ENCODE peak calls at places on chromosomes 16 and 17, in six cellular contexts. One of them, this sample, is unnamed.
A peak's percentile ranks its signal among the peaks of the same experiment; 100 is the strongest.

GRCh38 chr16:58264961-58265479 is 29.8 kb downstream of the PRSS54 start:
- DNase-seq in GM23338: no peak
- DNase-seq in pancreas: no peak
- DNase-seq in colonic mucosa: peak; percentile 59
- DNase-seq in spleen: no peak
- DNase-seq in CD8-positive, alpha-beta T cell: no peak
- DNase-seq in this sample: no peak

GRCh38 chr17:47812146-47812920 is 9.3 kb downstream of the OSBPL7 start:
- DNase-seq in CD8-positive, alpha-beta T cell: no peak
- DNase-seq in spleen: no peak
- DNase-seq in pancreas: peak; percentile 43
- DNase-seq in colonic mucosa: peak; percentile 17
- DNase-seq in GM23338: no peak
- DNase-seq in this sample: peak; percentile 32

GRCh38 chr17:20206591-20206990 is 197.4 kb downstream of the SPECC1 start:
- DNase-seq in GM23338: no peak
- DNase-seq in CD8-positive, alpha-beta T cell: no peak
- DNase-seq in spleen: no peak
- DNase-seq in colonic mucosa: no peak
- DNase-seq in pancreas: no peak
- DNase-seq in this sample: no peak

GRCh38 chr16:21159281-21159951 is 942 bp downstream of the LDAF1 start:
- DNase-seq in pancreas: peak; percentile 50
- DNase-seq in spleen: peak; percentile 84
- DNase-seq in GM23338: peak; percentile 89
- DNase-seq in colonic mucosa: peak; percentile 79
- DNase-seq in CD8-positive, alpha-beta T cell: peak; percentile 24
- DNase-seq in this sample: no peak

GRCh38 chr16:46862555-46863447 is 21.4 kb upstream of the GPT2 start:
- DNase-seq in colonic mucosa: no peak
- DNase-seq in CD8-positive, alpha-beta T cell: no peak
- DNase-seq in pancreas: no peak
- DNase-seq in GM23338: no peak
- DNase-seq in spleen: peak; percentile 6
- DNase-seq in this sample: no peak

GRCh38 chr17:66578781-66579489 is 256.0 kb upstream of the CACNG5 start:
- DNase-seq in colonic mucosa: no peak
- DNase-seq in GM23338: no peak
- DNase-seq in CD8-positive, alpha-beta T cell: no peak
- DNase-seq in pancreas: no peak
- DNase-seq in spleen: no peak
- DNase-seq in this sample: no peak

GRCh38 chr17:77894126-77894956 is 64.2 kb upstream of the TNRC6C start:
- DNase-seq in CD8-positive, alpha-beta T cell: no peak
- DNase-seq in pancreas: no peak
- DNase-seq in colonic mucosa: no peak
- DNase-seq in spleen: peak; percentile 61
- DNase-seq in GM23338: no peak
- DNase-seq in this sample: peak; percentile 47

GRCh38 chr17:78173025-78173715 is 4.8 kb downstream of the SYNGR2 start:
- DNase-seq in colonic mucosa: peak; percentile 45
- DNase-seq in GM23338: no peak
- DNase-seq in CD8-positive, alpha-beta T cell: no peak
- DNase-seq in pancreas: no peak
- DNase-seq in spleen: no peak
- DNase-seq in this sample: no peak

GRCh38 chr17:69154267-69154666 is 12.6 kb upstream of the ABCA6 start:
- DNase-seq in colonic mucosa: no peak
- DNase-seq in CD8-positive, alpha-beta T cell: no peak
- DNase-seq in spleen: no peak
- DNase-seq in pancreas: no peak
- DNase-seq in GM23338: no peak
- DNase-seq in this sample: no peak

GRCh38 chr16:73172621-73173312 is 124.8 kb upstream of the ZFHX3 start:
- DNase-seq in pancreas: peak; percentile 88
- DNase-seq in GM23338: peak; percentile 70
- DNase-seq in CD8-positive, alpha-beta T cell: no peak
- DNase-seq in spleen: no peak
- DNase-seq in colonic mucosa: peak; percentile 88
- DNase-seq in this sample: no peak

GRCh38 chr17:44610871-44611270 is 45.4 kb upstream of the MEIOC start:
- DNase-seq in GM23338: no peak
- DNase-seq in spleen: no peak
- DNase-seq in CD8-positive, alpha-beta T cell: no peak
- DNase-seq in colonic mucosa: no peak
- DNase-seq in pancreas: no peak
- DNase-seq in this sample: no peak

GRCh38 chr17:44972953-44973352 is 4.8 kb upstream of the C1QL1 start:
- DNase-seq in pancreas: no peak
- DNase-seq in CD8-positive, alpha-beta T cell: no peak
- DNase-seq in colonic mucosa: no peak
- DNase-seq in GM23338: no peak
- DNase-seq in spleen: no peak
- DNase-seq in this sample: no peak

GRCh38 chr16:2846511-2847310 is 11.3 kb downstream of the PRSS22 start:
- DNase-seq in colonic mucosa: no peak
- DNase-seq in pancreas: no peak
- DNase-seq in spleen: peak; percentile 36
- DNase-seq in CD8-positive, alpha-beta T cell: no peak
- DNase-seq in GM23338: no peak
- DNase-seq in this sample: no peak

GRCh38 chr16:19392352-19392751 is 25.3 kb upstream of the TMC5 start:
- DNase-seq in colonic mucosa: no peak
- DNase-seq in spleen: no peak
- DNase-seq in pancreas: no peak
- DNase-seq in GM23338: no peak
- DNase-seq in CD8-positive, alpha-beta T cell: no peak
- DNase-seq in this sample: no peak

GRCh38 chr16:19389246-19389645 is 28.4 kb upstream of the TMC5 start:
- DNase-seq in spleen: peak; percentile 80
- DNase-seq in colonic mucosa: peak; percentile 91
- DNase-seq in CD8-positive, alpha-beta T cell: no peak
- DNase-seq in pancreas: peak; percentile 58
- DNase-seq in GM23338: peak; percentile 89
- DNase-seq in this sample: peak; percentile 65

GRCh38 chr16:19396555-19397011 is 21.1 kb upstream of the TMC5 start:
- DNase-seq in GM23338: no peak
- DNase-seq in CD8-positive, alpha-beta T cell: no peak
- DNase-seq in pancreas: peak; percentile 36
- DNase-seq in spleen: no peak
- DNase-seq in colonic mucosa: peak; percentile 83
- DNase-seq in this sample: no peak

GRCh38 chr16:19393226-19394074 is 24.2 kb upstream of the TMC5 start:
- DNase-seq in pancreas: no peak
- DNase-seq in GM23338: no peak
- DNase-seq in colonic mucosa: peak; percentile 81
- DNase-seq in spleen: no peak
- DNase-seq in CD8-positive, alpha-beta T cell: no peak
- DNase-seq in this sample: peak; percentile 65
- H3K27ac ChIP-seq in pancreas: no peak overlapping the region
- H3K27ac ChIP-seq in GM23338: no peak overlapping the region
- H3K27ac ChIP-seq in colonic mucosa: peak overlapping the region; percentile 85
- H3K27ac ChIP-seq in spleen: no peak overlapping the region
- H3K27ac ChIP-seq in CD8-positive, alpha-beta T cell: no peak overlapping the region
- H3K27ac ChIP-seq in this sample: peak overlapping the region; percentile 41

GRCh38 chr16:81446318-81447275 is 2.0 kb downstream of the CMIP start:
- DNase-seq in colonic mucosa: peak; percentile 63
- DNase-seq in GM23338: peak; percentile 44
- DNase-seq in spleen: no peak
- DNase-seq in CD8-positive, alpha-beta T cell: peak; percentile 55
- DNase-seq in pancreas: peak; percentile 77
- DNase-seq in this sample: no peak

GRCh38 chr16:81445143-81445922 is 725 bp downstream of the CMIP start:
- DNase-seq in CD8-positive, alpha-beta T cell: peak; percentile 51
- DNase-seq in colonic mucosa: no peak
- DNase-seq in spleen: peak; percentile 91
- DNase-seq in GM23338: peak; percentile 73
- DNase-seq in pancreas: peak; percentile 73
- DNase-seq in this sample: no peak

GRCh38 chr16:81447383-81448101 is 2.9 kb downstream of the CMIP start:
- DNase-seq in GM23338: peak; percentile 39
- DNase-seq in CD8-positive, alpha-beta T cell: no peak
- DNase-seq in spleen: no peak
- DNase-seq in colonic mucosa: peak; percentile 66
- DNase-seq in pancreas: no peak
- DNase-seq in this sample: no peak

GRCh38 chr16:81444448-81445121 is at the start of gene CMIP:
- DNase-seq in CD8-positive, alpha-beta T cell: peak; percentile 80
- DNase-seq in colonic mucosa: peak; percentile 85
- DNase-seq in spleen: peak; percentile 97
- DNase-seq in pancreas: peak; percentile 93
- DNase-seq in GM23338: peak; percentile 86
- DNase-seq in this sample: peak; percentile 84

DNA sequence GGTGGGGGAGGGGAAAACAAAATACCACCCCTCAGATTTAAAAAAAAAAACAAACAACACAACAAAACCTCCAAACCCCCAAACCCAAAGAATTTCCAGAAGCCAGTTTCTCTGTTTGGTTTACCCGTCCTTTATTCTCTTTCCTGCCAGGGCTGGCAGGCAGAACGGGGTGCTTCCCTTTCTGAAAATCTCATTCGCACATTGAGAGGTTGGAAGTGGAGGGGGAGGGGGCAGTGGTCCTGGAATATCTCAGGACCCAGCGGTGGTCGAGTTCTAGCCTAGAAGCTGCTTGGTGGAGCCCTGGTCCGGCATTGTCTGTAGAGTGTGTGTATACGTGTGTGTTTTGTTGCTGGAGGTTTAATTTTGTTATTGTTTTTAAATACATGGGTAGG is 1.3 kb downstream of the CMIP start:
- DNase-seq in GM23338: peak; percentile 68
- DNase-seq in spleen: no peak
- DNase-seq in CD8-positive, alpha-beta T cell: no peak
- DNase-seq in colonic mucosa: peak; percentile 53
- DNase-seq in pancreas: no peak
- DNase-seq in this sample: no peak
- H3K27ac ChIP-seq in GM23338: peak overlapping the region; percentile 88
- H3K27ac ChIP-seq in spleen: peak overlapping the region; percentile 95
- H3K27ac ChIP-seq in CD8-positive, alpha-beta T cell: peak overlapping the region; percentile 37
- H3K27ac ChIP-seq in colonic mucosa: peak overlapping the region; percentile 89
- H3K27ac ChIP-seq in pancreas: peak overlapping the region; percentile 58
- H3K27ac ChIP-seq in this sample: peak overlapping the region; percentile 88

DNA sequence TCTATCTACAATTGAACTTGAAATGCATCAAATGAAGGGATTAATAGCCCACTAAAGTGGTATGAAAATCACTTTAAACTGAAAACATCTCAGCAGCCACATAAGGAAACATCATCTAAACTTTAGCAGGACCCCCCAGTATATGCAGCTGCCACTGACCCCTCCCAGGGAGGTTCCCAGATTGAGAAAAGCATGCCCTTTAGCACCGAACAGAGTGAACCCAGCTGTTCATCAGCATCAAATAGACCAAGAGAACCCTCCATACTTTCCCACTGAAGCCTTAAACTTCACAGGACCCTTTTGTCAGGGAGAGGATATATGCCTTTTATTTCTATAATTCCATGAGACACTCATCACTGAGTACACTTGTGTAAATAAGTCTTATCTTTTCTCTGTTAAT is 44.6 kb downstream of the MYH10 start:
- DNase-seq in GM23338: no peak
- DNase-seq in colonic mucosa: no peak
- DNase-seq in pancreas: no peak
- DNase-seq in spleen: no peak
- DNase-seq in CD8-positive, alpha-beta T cell: no peak
- DNase-seq in this sample: no peak
- H3K27ac ChIP-seq in GM23338: no peak overlapping the region
- H3K27ac ChIP-seq in colonic mucosa: no peak overlapping the region
- H3K27ac ChIP-seq in pancreas: no peak overlapping the region
- H3K27ac ChIP-seq in spleen: no peak overlapping the region
- H3K27ac ChIP-seq in CD8-positive, alpha-beta T cell: no peak overlapping the region
- H3K27ac ChIP-seq in this sample: no peak overlapping the region

DNA sequence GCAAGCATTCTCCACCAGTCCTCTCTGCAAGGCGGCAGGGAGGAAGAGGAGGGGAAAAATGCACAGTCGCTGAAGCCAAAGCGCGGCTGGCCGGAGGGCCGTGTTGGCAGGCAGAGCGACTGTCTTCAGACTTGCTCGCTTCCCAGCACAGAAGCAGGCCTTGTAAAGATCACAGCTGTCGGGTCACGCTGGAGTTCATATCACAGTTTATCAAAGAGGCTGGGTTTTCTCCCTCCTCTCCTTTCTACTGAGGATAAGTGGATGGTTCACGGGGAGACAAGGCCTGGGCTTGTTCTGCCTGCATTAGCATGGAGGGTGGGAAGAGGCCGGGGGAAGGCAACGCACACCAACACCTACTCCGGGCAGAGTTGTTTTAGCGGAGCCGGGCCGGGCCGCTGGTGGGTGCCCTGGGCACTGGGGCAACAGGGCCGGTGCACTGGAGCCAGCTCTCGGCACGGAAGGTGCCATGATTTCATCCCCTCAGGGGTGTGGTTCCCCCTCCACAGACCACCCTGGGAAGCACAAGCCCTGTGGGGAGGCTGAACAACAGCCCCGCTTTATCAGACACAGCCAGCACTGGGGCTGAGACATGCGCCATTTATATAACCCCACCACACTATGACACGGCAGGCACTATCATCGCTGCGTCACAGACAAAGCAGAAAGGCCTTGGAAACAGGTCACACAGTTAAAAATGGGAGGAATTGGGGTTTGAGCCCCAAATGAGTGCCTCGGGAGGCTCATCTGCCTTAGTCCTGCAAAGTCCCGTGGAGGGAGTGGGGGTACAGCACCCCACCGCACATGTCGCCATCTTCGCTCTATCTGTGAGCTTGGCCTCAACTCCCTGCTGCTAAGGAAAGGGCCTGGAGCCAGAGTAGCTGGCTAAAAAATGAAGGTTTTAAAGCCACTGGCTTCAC is 40.3 kb upstream of the MTSS2 start:
- DNase-seq in GM23338: no peak
- DNase-seq in colonic mucosa: no peak
- DNase-seq in spleen: no peak
- DNase-seq in CD8-positive, alpha-beta T cell: no peak
- DNase-seq in pancreas: no peak
- DNase-seq in this sample: no peak
- H3K27ac ChIP-seq in GM23338: peak overlapping the region; percentile 32
- H3K27ac ChIP-seq in colonic mucosa: peak overlapping the region; percentile 66
- H3K27ac ChIP-seq in spleen: peak overlapping the region; percentile 71
- H3K27ac ChIP-seq in CD8-positive, alpha-beta T cell: no peak overlapping the region
- H3K27ac ChIP-seq in pancreas: peak overlapping the region; percentile 39
- H3K27ac ChIP-seq in this sample: no peak overlapping the region